ENCODE peak calls at places on chromosomes 12 and 14, in six cellular contexts. Z, A, S, D, U and N are unnamed samples.

GRCh38 chr12:105378821-105379400 is 48.4 kb downstream of the C12orf75 start:
- DNase-seq in Z (no peak), A (no peak), S (no peak), D (no peak), U (no peak), N (no peak)

GRCh38 chr14:39617537-39617936 is 185.3 kb upstream of the FBXO33 start:
- DNase-seq in Z (no peak), A (no peak), S (no peak), D (no peak), U (no peak), N (no peak)

GRCh38 chr12:75979181-75979580 is 52.4 kb downstream of the PHLDA1 start:
- DNase-seq in Z (no peak), A (no peak), S (no peak), D (no peak), U (no peak), N (no peak)

GRCh38 chr14:83734431-83734830 is 1795.5 kb upstream of the FLRT2 start:
- DNase-seq in Z (no peak), A (no peak), S (no peak), D (no peak), U (no peak), N (no peak)

GRCh38 chr12:77725611-77726010 is 105.1 kb upstream of the NAV3 start:
- DNase-seq in Z (no peak), A (no peak), S (no peak), D (no peak), U (no peak), N (no peak)

GRCh38 chr12:132365226-132365625 is 35.8 kb upstream of the GALNT9 start:
- DNase-seq in Z (no peak), A (no peak), S (no peak), D (no peak), U (no peak), N (no peak)

GRCh38 chr12:50101663-50102062 is 2.1 kb upstream of the GPD1 start:
- DNase-seq in Z (no peak), A (no peak), S (no peak), D (peak), U (no peak), N (no peak)

GRCh38 chr12:49777800-49778748 is 36.7 kb downstream of the TMBIM6 start:
- DNase-seq in Z (peak), A (peak), S (no peak), D (peak), U (no peak), N (no peak)

GRCh38 chr12:58657175-58657574 is 263.1 kb downstream of the LRIG3 start:
- DNase-seq in Z (no peak), A (no peak), S (no peak), D (no peak), U (no peak), N (no peak)

GRCh38 chr14:92692822-92693226 is 55.6 kb downstream of the LGMN start:
- DNase-seq in Z (peak), A (peak), S (no peak), D (no peak), U (peak), N (no peak)

GRCh38 chr12:111529424-111530368 is 69.4 kb downstream of the ATXN2 start:
- DNase-seq in Z (peak), A (peak), S (peak), D (peak), U (no peak), N (no peak)

DNA sequence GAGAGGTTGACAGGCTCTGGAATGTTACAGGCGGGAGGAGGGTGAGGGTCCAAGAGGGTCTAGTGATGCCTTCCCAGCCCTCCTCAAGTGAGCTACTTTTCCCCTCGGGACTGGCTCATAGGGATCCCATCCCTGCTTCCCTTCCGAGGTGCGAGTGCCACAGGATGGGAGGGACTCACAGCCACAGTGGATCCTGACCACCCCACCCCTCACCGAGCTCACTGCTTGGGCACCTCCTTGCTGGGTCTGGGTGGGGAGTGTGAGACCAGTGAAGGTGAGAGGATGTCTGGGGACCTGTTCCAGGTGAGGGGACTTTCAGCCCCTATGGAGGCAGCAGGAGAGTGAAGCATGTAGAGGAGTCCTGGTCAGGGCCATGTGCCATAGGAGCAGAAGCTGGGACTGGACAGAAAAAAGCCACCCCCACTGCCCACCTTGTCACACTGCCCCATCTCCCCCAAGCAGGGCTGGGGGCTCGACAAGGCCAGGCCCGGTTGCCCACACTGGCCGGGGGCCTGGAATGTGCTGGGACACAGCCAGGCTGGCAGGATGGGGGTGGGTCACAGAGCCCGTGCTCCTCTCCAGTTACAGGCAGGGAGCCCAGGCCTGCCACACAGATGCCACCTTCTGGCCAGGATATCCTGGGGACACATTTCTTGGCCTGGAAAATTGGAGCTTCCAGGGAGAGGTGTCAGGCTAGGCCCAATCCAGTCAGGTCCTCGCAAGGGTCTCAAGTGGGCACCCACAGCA is 1.7 kb upstream of the TNS2 start:
- DNase-seq in Z (peak), A (peak), S (no peak), D (no peak), U (peak), N (peak)
- H3K4me3 ChIP-seq in Z (peak), A (peak), S (peak), D (peak), U (peak), N (peak)

GRCh38 chr14:23299986-23300686 is 2.5 kb downstream of the PPP1R3E start:
- DNase-seq in Z (no peak), A (no peak), S (no peak), D (no peak), U (no peak), N (no peak)

GRCh38 chr14:23300687-23301223 is 1.9 kb downstream of the PPP1R3E start:
- DNase-seq in Z (no peak), A (peak), S (no peak), D (no peak), U (peak), N (no peak)

GRCh38 chr14:23302290-23303225 is at the start of gene PPP1R3E:
- DNase-seq in Z (peak), A (peak), S (no peak), D (no peak), U (peak), N (no peak)

GRCh38 chr14:23301969-23302289 is 730 bp downstream of the PPP1R3E start:
- DNase-seq in Z (no peak), A (no peak), S (no peak), D (no peak), U (no peak), N (no peak)

DNA sequence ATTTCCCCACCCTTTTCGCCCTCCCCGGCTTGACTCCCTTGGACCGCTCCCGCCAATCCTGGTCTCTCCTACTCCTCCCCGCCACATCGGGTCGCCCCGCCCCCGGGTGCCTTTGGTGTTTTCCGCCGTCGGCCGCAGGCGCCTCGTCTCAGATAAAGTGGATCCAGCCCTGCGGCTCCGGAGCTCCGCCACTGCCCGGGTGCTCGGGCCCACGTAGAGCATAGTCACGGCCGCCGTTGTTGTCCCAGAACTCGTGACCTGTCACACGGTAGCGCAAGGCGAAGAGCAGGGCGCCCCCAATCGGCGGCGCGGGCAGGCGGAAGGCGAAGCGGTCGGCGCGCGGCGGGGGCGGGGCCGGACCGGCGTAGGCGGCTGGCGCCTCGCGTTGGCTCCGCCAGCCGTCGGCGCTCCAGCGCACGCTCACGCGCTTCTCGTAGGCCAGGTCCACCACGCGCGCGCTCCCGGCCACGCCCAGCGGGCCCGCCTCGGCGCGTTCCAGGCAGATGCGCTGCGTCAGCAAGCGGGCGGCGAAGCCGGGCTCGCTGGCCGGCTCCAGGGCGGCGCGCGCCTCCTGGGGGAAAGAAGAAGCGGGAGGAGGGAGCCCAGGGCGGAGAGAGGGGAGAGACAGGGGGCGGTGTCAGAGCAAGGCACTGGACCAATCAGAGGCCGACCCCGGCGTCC is 1.2 kb downstream of the PPP1R3E start:
- DNase-seq in Z (peak), A (peak), S (peak), D (peak), U (peak), N (peak)
- TF ChIP-seq POLR2A in Z (no peak), A (peak), S (peak), D (peak), U (peak), N (peak)

DNA sequence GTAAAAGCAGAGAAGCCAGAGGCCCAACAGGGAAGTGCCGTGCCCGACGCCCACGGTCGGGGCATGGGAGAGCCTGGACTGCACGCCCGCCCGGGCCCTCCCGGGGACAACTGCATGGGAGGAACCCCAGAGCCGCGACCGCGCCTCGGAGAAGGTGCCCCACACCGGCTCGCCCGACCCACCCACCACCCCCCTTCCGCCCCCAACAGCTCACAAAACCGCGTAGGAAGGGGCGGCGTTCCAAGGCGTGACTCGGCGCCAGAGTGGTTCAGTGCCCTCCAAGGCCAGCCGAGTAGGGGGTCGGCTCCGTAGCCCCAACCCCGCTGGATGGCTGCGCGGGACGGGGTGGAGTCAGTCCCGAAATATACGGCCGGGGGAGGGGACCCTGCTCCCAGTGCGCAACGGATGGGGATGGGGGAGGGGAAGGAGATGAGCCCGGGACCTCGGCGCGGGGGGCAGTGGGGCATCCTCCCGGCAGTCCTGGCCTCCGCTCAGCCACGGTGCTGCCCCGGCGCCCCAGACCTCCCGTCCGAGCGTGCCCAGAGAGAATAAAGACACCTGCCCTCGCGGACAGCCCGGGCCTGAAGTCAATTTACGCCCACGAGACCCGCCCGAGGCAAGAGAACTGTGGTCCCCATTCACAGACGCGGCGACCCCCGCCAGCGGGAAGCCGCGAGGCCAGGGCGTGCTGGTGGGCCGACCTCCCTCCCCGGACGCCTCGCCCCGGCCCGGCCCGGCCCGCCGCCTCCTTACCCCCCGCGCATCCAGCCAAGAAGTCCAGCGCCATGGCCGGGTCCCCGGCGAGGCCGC is 593 bp downstream of the SLC25A29 start:
- DNase-seq in Z (peak), A (peak), S (no peak), D (no peak), U (no peak), N (no peak)
- TF ChIP-seq POLR2AphosphoS5 in Z (no peak), A (peak), S (no peak), D (no peak), U (no peak), N (no peak)

GRCh38 chr14:101222362-101223090 is 319.0 kb upstream of the RTL1 start:
- DNase-seq in Z (no peak), A (no peak), S (no peak), D (no peak), U (no peak), N (peak)
- H3K4me3 ChIP-seq in Z (no peak), A (no peak), S (no peak), D (no peak), U (no peak), N (no peak)

GRCh38 chr14:37167151-37168047 is 5.0 kb downstream of the SLC25A21 start:
- DNase-seq in Z (no peak), A (no peak), S (no peak), D (no peak), U (no peak), N (no peak)
- TF ChIP-seq POLR2A in Z (no peak), A (no peak), S (no peak), D (no peak), U (no peak), N (no peak)

GRCh38 chr14:90054803-90055202 is 7.0 kb upstream of the KCNK13 start:
- DNase-seq in Z (no peak), A (no peak), S (no peak), D (no peak), U (no peak), N (no peak)
- TF ChIP-seq POLR2AphosphoS5 in Z (no peak), A (no peak), S (no peak), D (no peak), U (no peak), N (no peak)

GRCh38 chr12:34406228-34406995 is 384.1 kb downstream of the ALG10 start:
- DNase-seq in Z (peak), A (peak), S (no peak), D (no peak), U (peak), N (peak)

GRCh38 chr12:34402899-34403705 is 380.8 kb downstream of the ALG10 start:
- DNase-seq in Z (peak), A (peak), S (no peak), D (no peak), U (peak), N (peak)

GRCh38 chr12:34405286-34406227 is 383.3 kb downstream of the ALG10 start:
- DNase-seq in Z (no peak), A (peak), S (no peak), D (no peak), U (no peak), N (peak)

GRCh38 chr12:34403706-34404376 is 381.5 kb downstream of the ALG10 start:
- DNase-seq in Z (peak), A (peak), S (no peak), D (no peak), U (no peak), N (peak)

DNA sequence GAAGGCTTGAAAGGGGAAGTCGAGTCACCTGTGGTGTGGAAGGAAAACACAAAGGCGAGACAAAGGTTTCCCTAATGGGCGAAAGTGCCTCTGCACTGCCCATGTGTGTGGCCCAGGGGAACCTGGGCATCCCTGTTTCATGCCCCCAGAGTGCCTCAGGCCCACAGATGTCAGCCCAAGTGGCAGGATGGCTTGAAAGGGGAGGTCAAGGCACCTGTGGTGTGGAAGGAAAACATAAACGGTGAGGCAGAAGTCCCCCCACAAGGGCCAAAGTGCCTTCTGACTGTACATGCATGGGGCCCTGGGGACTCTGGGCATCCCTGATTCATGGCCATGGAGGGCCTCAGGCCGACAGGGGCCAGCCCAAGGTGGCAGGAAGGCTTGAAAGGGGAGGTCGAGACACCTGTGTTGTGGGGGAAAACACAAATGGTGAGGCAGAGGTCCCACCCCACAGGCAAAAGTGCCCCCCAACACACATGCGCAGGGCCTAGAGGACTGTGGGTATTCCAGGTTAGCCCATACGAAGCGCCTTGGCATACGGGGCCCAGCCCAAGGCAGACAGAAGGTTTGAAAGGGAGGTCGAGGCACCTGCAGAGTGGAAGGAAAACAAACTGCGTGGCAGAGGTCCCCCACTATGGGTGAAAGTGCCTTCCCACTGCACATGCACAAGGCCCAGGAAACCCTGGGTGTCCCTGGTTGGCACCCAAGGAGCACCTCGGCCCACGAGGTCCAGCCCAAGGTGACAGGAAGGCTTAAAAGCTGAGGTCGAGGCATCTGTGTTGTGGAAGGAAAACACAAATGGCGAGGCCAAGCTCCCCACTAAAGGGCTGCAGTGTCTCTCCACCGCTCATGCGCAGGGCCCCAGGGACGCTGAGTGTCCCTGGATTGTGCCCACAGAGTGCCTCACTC is 382.3 kb downstream of the ALG10 start:
- DNase-seq in Z (peak), A (peak), S (no peak), D (no peak), U (peak), N (peak)
- H3K4me3 ChIP-seq in Z (no peak), A (no peak), S (no peak), D (no peak), U (no peak), N (no peak)

GRCh38 chr12:128803788-128804187 is 20.0 kb downstream of the SLC15A4 start:
- DNase-seq in Z (no peak), A (no peak), S (no peak), D (no peak), U (no peak), N (no peak)

GRCh38 chr12:128798543-128799341 is 25.0 kb downstream of the SLC15A4 start:
- DNase-seq in Z (no peak), A (no peak), S (no peak), D (no peak), U (no peak), N (no peak)

GRCh38 chr12:128802756-128803155 is 21.0 kb downstream of the SLC15A4 start:
- DNase-seq in Z (no peak), A (no peak), S (no peak), D (no peak), U (no peak), N (no peak)

GRCh38 chr12:128801879-128802391 is 21.8 kb downstream of the SLC15A4 start:
- DNase-seq in Z (no peak), A (no peak), S (no peak), D (no peak), U (no peak), N (no peak)

DNA sequence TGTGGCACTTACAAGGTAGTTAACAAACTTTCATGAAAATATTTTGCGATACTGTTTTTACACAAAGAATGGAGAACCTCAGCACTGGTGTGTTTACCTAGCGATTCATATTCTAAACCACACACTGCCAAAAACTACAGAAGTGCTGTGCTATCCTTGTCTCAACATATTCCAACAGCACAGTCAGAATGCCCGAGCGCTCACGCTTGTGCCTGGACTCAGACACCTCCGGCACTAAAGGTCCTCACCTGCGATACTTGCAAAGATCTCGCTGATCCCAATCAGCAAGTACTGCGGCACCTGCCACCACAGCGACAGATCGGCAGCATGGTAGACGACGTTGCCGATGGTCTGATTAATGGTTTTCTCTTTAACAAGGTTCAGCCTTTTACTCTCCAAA is 23.2 kb downstream of the SLC15A4 start:
- DNase-seq in Z (no peak), A (no peak), S (no peak), D (no peak), U (no peak), N (no peak)
- TF ChIP-seq POLR2A in Z (no peak), A (no peak), S (peak), D (no peak), U (no peak), N (no peak)

DNA sequence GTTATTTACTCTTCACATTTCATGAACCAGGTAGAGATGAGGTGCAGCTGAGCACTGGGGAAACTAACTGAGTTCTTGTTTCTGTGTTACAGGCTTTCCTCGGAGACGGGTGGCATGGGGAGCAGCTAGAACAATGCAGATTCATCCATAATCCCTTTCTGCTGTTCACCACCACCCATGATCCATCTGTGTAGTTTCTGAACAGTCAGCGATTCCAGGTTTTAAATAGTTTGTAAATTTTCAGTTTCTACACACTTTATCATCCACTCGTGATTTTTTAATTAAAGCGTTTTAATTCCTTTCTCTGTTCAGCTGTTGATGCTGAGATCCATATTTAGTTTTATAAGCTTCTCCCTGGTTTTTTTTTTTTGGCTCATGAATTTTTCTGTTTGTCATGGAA is 19.9 kb downstream of the MAP3K12 start:
- DNase-seq in Z (no peak), A (no peak), S (no peak), D (no peak), U (no peak), N (no peak)
- TF ChIP-seq POLR2AphosphoS5 in Z (no peak), A (no peak), S (no peak), D (no peak), U (no peak), N (no peak)

GRCh38 chr12:12319501-12320322 is 30.3 kb downstream of the MANSC1 start:
- DNase-seq in Z (no peak), A (peak), S (no peak), D (no peak), U (no peak), N (no peak)
- H3K4me3 ChIP-seq in Z (peak), A (no peak), S (no peak), D (no peak), U (no peak), N (peak)